ENCODE peak calls at places on chromosomes 6 and 20, in ten cellular contexts. R, N, Y, F, C, S, D, G, T and U are unnamed samples.

GRCh38 chr6:102118034-102118433 is 724.5 kb downstream of the GRIK2 start:
- DNase-seq in R (no peak), N (no peak), Y (no peak), F (no peak), C (no peak), S (no peak), D (no peak), G (no peak), T (no peak), U (no peak)

GRCh38 chr6:31042801-31043200 is 32.5 kb downstream of the MUC22 start:
- DNase-seq in R (peak), N (peak), Y (peak), F (peak), C (no peak), S (no peak), D (peak), G (peak), T (no peak), U (peak)

GRCh38 chr6:1645466-1646185 is 35.9 kb downstream of the FOXC1 start:
- DNase-seq in R (no peak), N (no peak), Y (no peak), F (no peak), C (no peak), S (no peak), D (no peak), G (no peak), T (no peak), U (no peak)

GRCh38 chr20:24682496-24683090 is 213.2 kb downstream of the SYNDIG1 start:
- DNase-seq in R (no peak), N (no peak), Y (no peak), F (no peak), C (peak), S (no peak), D (no peak), G (no peak), T (no peak), U (no peak)

GRCh38 chr20:33539129-33539528 is 49.2 kb downstream of the CBFA2T2 start:
- DNase-seq in R (no peak), N (no peak), Y (no peak), F (no peak), C (no peak), S (no peak), D (no peak), G (peak), T (no peak), U (no peak)

GRCh38 chr20:54692168-54692887 is 216.9 kb downstream of the DOK5 start:
- DNase-seq in R (no peak), N (no peak), Y (no peak), F (no peak), C (no peak), S (no peak), D (no peak), G (no peak), T (no peak), U (no peak)

GRCh38 chr6:16239090-16239797 is 857 bp downstream of the GMPR start:
- DNase-seq in R (no peak), N (peak), Y (no peak), F (peak), C (peak), S (no peak), D (no peak), G (peak), T (no peak), U (peak)

GRCh38 chr6:13695217-13695616 is 16.4 kb downstream of the RANBP9 start:
- DNase-seq in R (no peak), N (no peak), Y (no peak), F (no peak), C (no peak), S (no peak), D (no peak), G (no peak), T (no peak), U (no peak)

GRCh38 chr6:106253194-106253593 is 72.4 kb downstream of the ATG5 start:
- DNase-seq in R (no peak), N (no peak), Y (no peak), F (no peak), C (no peak), S (no peak), D (no peak), G (peak), T (no peak), U (no peak)

GRCh38 chr6:23179994-23180393 is 610.6 kb downstream of the HDGFL1 start:
- DNase-seq in R (no peak), N (no peak), Y (no peak), F (no peak), C (no peak), S (no peak), D (no peak), G (no peak), T (no peak), U (no peak)

GRCh38 chr20:46206025-46206424 is 87.9 kb downstream of the CD40 start:
- DNase-seq in R (peak), N (no peak), Y (no peak), F (peak), C (peak), S (peak), D (peak), G (peak), T (no peak), U (peak)

GRCh38 chr6:165098165-165098564 is 211.2 kb downstream of the C6orf118 start:
- DNase-seq in R (no peak), N (no peak), Y (no peak), F (no peak), C (no peak), S (no peak), D (peak), G (no peak), T (no peak), U (no peak)

GRCh38 chr20:17969276-17969883 is 562 bp downstream of the MGME1 start:
- DNase-seq in R (peak), N (peak), Y (no peak), F (peak), C (no peak), S (no peak), D (peak), G (no peak), T (no peak), U (peak)

GRCh38 chr20:58899518-58899917 is 47.0 kb downstream of the GNAS start:
- DNase-seq in R (no peak), N (no peak), Y (no peak), F (no peak), C (no peak), S (no peak), D (no peak), G (no peak), T (no peak), U (no peak)
- TF ChIP-seq POLR2AphosphoS5 in R (no peak), N (no peak), Y (no peak), F (no peak), C (no peak), S (no peak), D (peak), G (no peak), T (no peak), U (no peak)

DNA sequence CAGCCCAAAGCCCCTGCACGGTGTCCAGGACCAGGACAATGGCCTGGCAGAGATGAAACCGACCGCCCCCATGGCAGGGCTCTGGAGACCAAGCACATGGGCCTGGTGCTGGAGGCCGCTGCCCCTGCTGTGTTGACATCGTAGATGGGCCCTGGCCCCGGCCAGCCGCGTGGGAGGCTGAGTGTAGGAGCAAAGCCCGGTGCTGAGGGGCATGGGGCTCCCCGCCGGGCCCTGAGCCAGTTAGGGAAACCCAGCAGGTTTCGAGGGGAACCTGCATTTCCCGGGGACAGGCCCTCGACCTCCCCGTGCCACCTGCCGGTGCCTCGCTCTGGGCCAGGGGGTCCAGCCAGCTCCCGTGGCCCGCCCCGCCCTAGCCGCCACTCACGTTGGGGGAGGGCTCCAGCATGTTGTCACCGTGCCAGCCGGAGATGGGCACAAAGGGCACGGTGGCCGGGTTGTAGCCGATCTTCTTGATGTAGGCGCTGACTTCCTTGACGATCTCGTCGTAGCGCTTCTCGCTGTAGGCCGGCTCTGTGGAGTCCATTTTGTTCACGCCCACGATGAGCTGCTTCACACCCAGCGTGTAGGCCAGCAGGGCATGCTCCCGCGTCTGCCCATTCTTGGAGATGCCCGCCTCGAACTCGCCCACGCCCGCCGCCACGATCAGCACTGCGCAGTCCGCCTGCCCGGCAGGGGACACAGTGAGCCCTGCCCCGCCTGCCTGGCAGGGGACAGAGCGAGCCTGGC is 4.3 kb downstream of the EEF1A2 start:
- DNase-seq in R (no peak), N (no peak), Y (no peak), F (no peak), C (no peak), S (no peak), D (no peak), G (no peak), T (no peak), U (no peak)
- TF ChIP-seq POLR2AphosphoS5 in R (no peak), N (no peak), Y (no peak), F (no peak), C (no peak), S (no peak), D (no peak), G (no peak), T (no peak), U (no peak)

GRCh38 chr6:100229512-100229911 is 235.2 kb downstream of the SIM1 start:
- DNase-seq in R (no peak), N (no peak), Y (no peak), F (no peak), C (no peak), S (no peak), D (no peak), G (no peak), T (no peak), U (no peak)

GRCh38 chr6:100230115-100230975 is 234.4 kb downstream of the SIM1 start:
- DNase-seq in R (no peak), N (no peak), Y (no peak), F (no peak), C (no peak), S (no peak), D (no peak), G (no peak), T (no peak), U (no peak)

GRCh38 chr6:100226811-100227210 is 232.8 kb upstream of the MCHR2 start:
- DNase-seq in R (no peak), N (no peak), Y (no peak), F (no peak), C (no peak), S (no peak), D (no peak), G (peak), T (no peak), U (no peak)

GRCh38 chr6:100230976-100231316 is 233.8 kb downstream of the SIM1 start:
- DNase-seq in R (no peak), N (no peak), Y (no peak), F (no peak), C (no peak), S (no peak), D (no peak), G (peak), T (no peak), U (no peak)

DNA sequence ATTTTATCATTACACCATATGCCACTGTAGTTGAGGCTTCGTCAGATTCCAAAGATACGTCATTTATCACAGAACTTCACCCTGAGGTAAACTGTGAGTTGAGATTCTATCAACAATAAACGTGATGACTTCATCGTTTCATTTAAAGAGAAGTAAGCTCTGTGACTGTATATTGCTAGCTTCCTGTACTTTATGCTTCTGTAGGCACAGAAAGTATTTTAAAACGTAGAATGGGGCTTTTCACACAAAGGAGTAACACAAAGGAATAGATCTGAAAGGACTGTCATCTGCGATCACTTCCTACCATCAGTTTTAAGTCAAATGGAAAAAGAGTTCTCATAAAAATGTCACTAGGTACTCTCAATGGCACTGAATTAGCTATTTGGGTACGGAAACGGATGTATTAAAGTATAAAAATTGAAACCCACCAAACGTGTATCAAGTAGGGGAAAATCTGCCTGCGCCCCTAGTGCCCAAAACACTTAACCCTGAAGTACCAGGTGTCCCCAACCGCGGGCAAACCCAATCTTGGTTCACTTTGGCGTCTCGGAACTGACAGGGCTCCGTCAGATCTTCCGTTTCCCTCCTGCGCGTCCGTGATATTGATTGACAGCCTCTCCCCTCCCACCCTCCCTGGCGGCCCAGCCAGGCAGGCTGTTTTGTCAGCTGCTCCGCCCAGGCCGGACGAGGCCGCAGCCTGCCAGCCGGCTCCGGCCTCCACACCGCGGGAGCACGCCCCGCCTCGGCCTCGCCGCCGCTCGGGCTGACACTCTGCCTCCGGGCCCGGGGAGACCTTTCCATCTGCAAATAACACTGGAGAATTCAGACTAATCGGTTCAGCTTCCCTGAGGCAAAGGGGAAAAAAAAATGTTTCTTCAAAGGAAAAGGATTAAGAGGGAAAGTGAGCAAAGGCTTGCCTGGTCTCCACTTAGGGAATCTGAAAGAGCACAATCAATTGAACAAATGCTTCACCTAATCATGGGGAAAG is 234.7 kb upstream of the MCHR2 start:
- DNase-seq in R (peak), N (peak), Y (peak), F (peak), C (peak), S (no peak), D (peak), G (peak), T (peak), U (peak)
- TF ChIP-seq POLR2AphosphoS5 in R (no peak), N (peak), Y (peak), F (no peak), C (no peak), S (no peak), D (peak), G (peak), T (no peak), U (no peak)

DNA sequence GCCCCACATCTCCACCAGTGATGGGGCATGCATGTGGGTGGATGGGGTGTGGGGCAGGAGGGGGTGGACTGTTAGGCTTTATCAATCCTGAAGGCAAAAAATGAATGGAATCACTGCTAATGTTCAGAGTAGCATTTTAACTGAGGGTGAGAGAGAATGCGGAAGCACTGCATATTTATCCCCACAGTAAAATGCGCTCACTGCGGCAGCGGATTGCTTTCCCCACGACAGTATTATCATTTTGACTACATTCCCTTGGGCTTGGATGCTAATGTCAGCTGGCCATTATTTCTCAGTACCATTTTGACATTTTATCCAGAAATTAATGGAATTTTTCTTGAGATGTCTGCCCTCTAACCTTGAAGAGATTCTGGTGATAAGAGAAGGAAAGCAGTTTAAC is 13.4 kb downstream of the ALDH8A1 start:
- DNase-seq in R (no peak), N (no peak), Y (no peak), F (no peak), C (no peak), S (no peak), D (no peak), G (no peak), T (no peak), U (no peak)
- TF ChIP-seq POLR2AphosphoS5 in R (no peak), N (no peak), Y (no peak), F (no peak), C (no peak), S (no peak), D (no peak), G (no peak), T (no peak), U (no peak)

DNA sequence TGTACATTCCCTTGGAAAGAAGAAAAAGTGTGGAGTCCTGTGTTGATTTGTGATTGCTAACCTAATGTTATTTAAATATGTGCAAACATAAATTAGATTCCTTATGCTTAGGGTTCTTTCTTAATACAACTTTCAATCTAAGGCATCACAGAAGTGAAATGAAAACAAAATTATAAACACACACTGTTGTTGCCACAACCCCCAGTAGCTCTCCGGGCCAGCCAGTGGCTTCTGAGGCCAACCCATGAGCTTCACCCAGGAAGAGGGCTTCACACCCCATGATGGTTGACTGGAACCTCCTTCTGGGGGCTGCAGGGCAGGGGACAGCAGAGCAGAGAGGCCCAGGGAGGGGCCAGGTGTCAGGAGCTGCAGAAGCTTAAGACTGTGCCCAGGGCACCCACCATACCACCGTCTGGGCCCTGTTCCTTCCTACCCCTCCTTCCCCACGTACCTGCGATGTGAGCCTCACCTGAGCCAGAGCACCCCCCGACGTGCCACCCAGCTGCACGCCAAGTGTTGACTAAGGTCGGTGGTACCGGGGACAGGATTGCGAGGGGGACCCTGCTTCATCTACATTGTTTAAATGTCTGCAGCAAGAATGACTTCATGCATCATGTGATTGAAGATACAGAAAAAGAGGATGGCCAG is 110.5 kb downstream of the FAM120B start:
- DNase-seq in R (no peak), N (no peak), Y (no peak), F (no peak), C (no peak), S (no peak), D (no peak), G (no peak), T (no peak), U (no peak)
- TF ChIP-seq POLR2AphosphoS5 in R (no peak), N (no peak), Y (no peak), F (no peak), C (no peak), S (no peak), D (no peak), G (no peak), T (no peak), U (no peak)

GRCh38 chr6:28258877-28259777 is at the start of gene NKAPL:
- DNase-seq in R (peak), N (no peak), Y (no peak), F (peak), C (peak), S (no peak), D (no peak), G (peak), T (no peak), U (peak)
- TF ChIP-seq POLR2AphosphoS5 in R (peak), N (no peak), Y (no peak), F (peak), C (peak), S (no peak), D (no peak), G (no peak), T (no peak), U (no peak)

GRCh38 chr6:4351506-4351852 is 216.1 kb upstream of the ECI2 start:
- DNase-seq in R (no peak), N (no peak), Y (no peak), F (no peak), C (no peak), S (no peak), D (no peak), G (no peak), T (no peak), U (no peak)

GRCh38 chr6:4352731-4353130 is 217.4 kb upstream of the ECI2 start:
- DNase-seq in R (no peak), N (no peak), Y (no peak), F (peak), C (no peak), S (no peak), D (no peak), G (no peak), T (no peak), U (no peak)

GRCh38 chr6:4350571-4351505 is 215.5 kb upstream of the ECI2 start:
- DNase-seq in R (no peak), N (no peak), Y (no peak), F (no peak), C (no peak), S (no peak), D (no peak), G (peak), T (no peak), U (no peak)

GRCh38 chr6:4354181-4354580 is 218.8 kb upstream of the ECI2 start:
- DNase-seq in R (no peak), N (no peak), Y (no peak), F (peak), C (no peak), S (no peak), D (no peak), G (no peak), T (no peak), U (no peak)

GRCh38 chr6:4351857-4352669 is 216.7 kb upstream of the ECI2 start:
- DNase-seq in R (peak), N (peak), Y (peak), F (peak), C (peak), S (no peak), D (no peak), G (peak), T (no peak), U (peak)
- TF ChIP-seq POLR2AphosphoS5 in R (peak), N (peak), Y (no peak), F (no peak), C (peak), S (no peak), D (no peak), G (no peak), T (no peak), U (peak)

GRCh38 chr6:104957301-104958177 is 632 bp downstream of the LIN28B start:
- DNase-seq in R (no peak), N (no peak), Y (no peak), F (no peak), C (no peak), S (no peak), D (peak), G (no peak), T (no peak), U (no peak)
- TF ChIP-seq POLR2AphosphoS5 in R (no peak), N (peak), Y (no peak), F (no peak), C (no peak), S (no peak), D (peak), G (no peak), T (no peak), U (no peak)